ENCODE peak calls at places on chromosomes 5 and 9, in eight cellular contexts. X is HEK293T; P is hypothalamus; U is MCF 10A; Y is stimulated activated CD8-positive, alpha-beta memory T cell treated with anti-CD3 and anti-CD28 coated beads, Interleukin-4, amount 100 ng/mL, for 1 hour; C is GM04504; F is GM13976; S is T-helper 2 cell. V is an unnamed sample.

GRCh38 chr9:114055061-114055460 is 23.0 kb downstream of the AMBP start:
- DNase-seq in U (no peak), S (no peak), P (no peak), Y (no peak), F (peak), X (no peak), C (no peak), V (no peak)

GRCh38 chr5:150124111-150124557 is 31.5 kb downstream of the PDGFRB start:
- DNase-seq in X (no peak), U (no peak), C (no peak), F (no peak), P (no peak), Y (no peak), S (no peak), V (no peak)

GRCh38 chr5:38134750-38135330 is 123.5 kb upstream of the EGFLAM start:
- DNase-seq in U (no peak), S (no peak), X (no peak), C (no peak), Y (no peak), P (no peak), F (no peak), V (no peak)

GRCh38 chr5:103808464-103809106 is 246.0 kb upstream of the NUDT12 start:
- DNase-seq in C (peak), P (no peak), Y (no peak), S (no peak), U (peak), F (peak), X (peak), V (peak)

GRCh38 chr5:139670369-139671095 is 22.4 kb downstream of the CXXC5 start:
- DNase-seq in P (no peak), F (peak), Y (no peak), X (peak), S (no peak), C (no peak), U (no peak), V (no peak)

GRCh38 chr9:74770508-74771261 is 117.0 kb downstream of the TRPM6 start:
- DNase-seq in F (peak), X (peak), Y (no peak), S (peak), C (no peak), P (no peak), U (peak), V (no peak)

GRCh38 chr5:169094586-169095409 is 206.1 kb downstream of the SLIT3 start:
- DNase-seq in S (no peak), U (peak), X (no peak), C (peak), P (no peak), F (no peak), Y (no peak), V (peak)

GRCh38 chr9:33329117-33329563 is 38.8 kb downstream of the NFX1 start:
- DNase-seq in C (peak), Y (no peak), U (peak), P (no peak), X (no peak), F (no peak), S (no peak), V (peak)

GRCh38 chr5:159133041-159133741 is 33.5 kb upstream of the EBF1 start:
- DNase-seq in P (no peak), Y (no peak), C (peak), F (peak), U (peak), S (no peak), X (peak), V (peak)

GRCh38 chr9:125422853-125423252 is 161.2 kb downstream of the GAPVD1 start:
- DNase-seq in F (no peak), Y (no peak), P (no peak), U (no peak), C (no peak), X (no peak), S (no peak), V (no peak)

GRCh38 chr9:132557768-132558167 is 24.6 kb upstream of the BARHL1 start:
- DNase-seq in F (no peak), Y (no peak), P (no peak), C (no peak), S (no peak), X (no peak), U (no peak), V (no peak)

GRCh38 chr5:418681-419121 is 24.3 kb upstream of the EXOC3 start:
- DNase-seq in U (no peak), F (no peak), S (no peak), P (no peak), C (no peak), Y (no peak), X (no peak), V (no peak)

GRCh38 chr5:44935262-44935661 is 126.5 kb downstream of the MRPS30 start:
- DNase-seq in X (no peak), S (no peak), P (no peak), C (no peak), Y (no peak), U (peak), F (no peak), V (no peak)

GRCh38 chr5:23930985-23931384 is 423.6 kb downstream of the PRDM9 start:
- DNase-seq in C (no peak), F (no peak), X (peak), Y (no peak), S (no peak), P (no peak), U (no peak), V (no peak)

GRCh38 chr9:122402403-122403268 is 31.8 kb downstream of the PTGS1 start:
- DNase-seq in P (no peak), X (no peak), Y (no peak), F (peak), S (no peak), U (peak), C (peak), V (peak)

V was measured in foreskin keratinocyte.